ENCODE peak calls at places on chromosomes 3 and 15, in seven cellular contexts. P is sigmoid colon, E is breast epithelium, X is vagina, H is transverse colon, M is esophagus muscularis mucosa, U is stomach. T is an unnamed sample.
A peak's percentile ranks its signal among the peaks of the same experiment; 100 is the strongest.

GRCh38 chr3:105907790-105908189 is 39.0 kb upstream of the CBLB start:
- DNase-seq in P (no peak), E (no peak), X (no peak), H (no peak), M (no peak), U (no peak), T (no peak)

GRCh38 chr15:83208357-83208661 is 686 bp upstream of the HDGFL3 start:
- DNase-seq in P (no peak), E (no peak), X (no peak), H (peak; percentile 9), M (no peak), U (no peak), T (no peak)

GRCh38 chr3:129014148-129014547 is 13.0 kb downstream of the EFCC1 start:
- DNase-seq in P (no peak), E (no peak), X (no peak), H (no peak), M (no peak), U (no peak), T (no peak)

GRCh38 chr3:160827516-160827915 is 71.5 kb downstream of the PPM1L start:
- DNase-seq in P (no peak), E (no peak), X (no peak), H (no peak), M (no peak), U (no peak), T (no peak)

GRCh38 chr3:38369186-38369585 is 22.6 kb downstream of the XYLB start:
- DNase-seq in P (no peak), E (no peak), X (no peak), H (no peak), M (no peak), U (no peak), T (no peak)

GRCh38 chr15:58224068-58224467 is 85.9 kb downstream of the AQP9 start:
- DNase-seq in P (no peak), E (peak; percentile 62), X (no peak), H (no peak), M (no peak), U (no peak), T (no peak)

GRCh38 chr3:36560685-36561084 is 180.4 kb downstream of the STAC start:
- DNase-seq in P (no peak), E (no peak), X (no peak), H (no peak), M (no peak), U (no peak), T (no peak)

GRCh38 chr15:50051811-50052419 is 67.1 kb downstream of the ATP8B4 start:
- DNase-seq in P (peak; percentile 76), E (peak; percentile 33), X (no peak), H (peak; percentile 43), M (no peak), U (no peak), T (peak; percentile 34)

GRCh38 chr3:112482675-112483074 is 16.6 kb downstream of the BTLA start:
- DNase-seq in P (no peak), E (no peak), X (no peak), H (no peak), M (no peak), U (no peak), T (no peak)

GRCh38 chr15:99677540-99678134 is 55.6 kb downstream of the LYSMD4 start:
- DNase-seq in P (no peak), E (no peak), X (no peak), H (no peak), M (no peak), U (no peak), T (no peak)

GRCh38 chr3:168051579-168052183 is 44.0 kb downstream of the GOLIM4 start:
- DNase-seq in P (no peak), E (no peak), X (no peak), H (no peak), M (no peak), U (no peak), T (no peak)

GRCh38 chr3:53880396-53881345 is 1.3 kb downstream of the ACTR8 start:
- DNase-seq in P (no peak), E (no peak), X (no peak), H (no peak), M (no peak), U (no peak), T (no peak)

GRCh38 chr3:177973241-177973840 is 562.9 kb upstream of the KCNMB2 start:
- DNase-seq in P (no peak), E (no peak), X (no peak), H (no peak), M (no peak), U (no peak), T (no peak)

GRCh38 chr3:4588410-4588809 is 95.3 kb downstream of the ITPR1 start:
- DNase-seq in P (peak; percentile 72), E (no peak), X (no peak), H (no peak), M (no peak), U (no peak), T (no peak)

GRCh38 chr3:52373676-52374075 is 57.6 kb downstream of the DNAH1 start:
- DNase-seq in P (no peak), E (no peak), X (no peak), H (no peak), M (no peak), U (no peak), T (no peak)

GRCh38 chr3:49029563-49029884 is 326 bp upstream of the IMPDH2 start:
- DNase-seq in P (no peak), E (no peak), X (no peak), H (no peak), M (no peak), U (no peak), T (no peak)
- TF ChIP-seq POLR2AphosphoS5 in P (no peak), E (no peak), X (no peak), H (no peak), M (no peak), U (no peak), T (no peak)

GRCh38 chr3:7432610-7433009 is 571.7 kb downstream of the GRM7 start:
- DNase-seq in P (no peak), E (no peak), X (no peak), H (no peak), M (no peak), U (no peak), T (no peak)

GRCh38 chr3:7436542-7436941 is 575.6 kb downstream of the GRM7 start:
- DNase-seq in P (no peak), E (no peak), X (no peak), H (no peak), M (no peak), U (no peak), T (no peak)

DNA sequence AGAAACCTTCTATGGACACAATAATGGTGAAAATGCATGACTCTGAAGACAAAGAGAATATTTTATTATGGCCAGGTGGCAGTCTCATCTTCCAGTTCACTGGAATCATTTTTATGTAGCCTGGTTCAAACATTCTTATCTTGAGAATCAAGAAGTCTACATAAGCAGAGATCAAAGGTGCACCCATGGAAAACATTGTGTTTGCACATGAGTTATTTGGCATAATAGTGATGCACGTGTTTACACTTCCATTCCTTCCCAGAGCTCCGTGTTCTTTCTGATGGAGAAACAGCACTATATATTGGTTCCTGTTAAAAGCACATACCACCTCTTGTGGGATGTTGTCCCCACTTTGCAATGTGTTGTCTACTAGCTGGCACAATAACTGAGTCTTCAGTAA is 572.2 kb downstream of the GRM7 start:
- DNase-seq in P (no peak), E (no peak), X (no peak), H (no peak), M (no peak), U (no peak), T (no peak)
- H3K9me3 ChIP-seq in P (peaks cover 5% of the 10 kb centered on the region), E (peaks cover 13% of the 10 kb centered on the region), X (no peaks in the 10 kb centered on the region), H (peaks cover 4% of the 10 kb centered on the region), M (peaks cover 13% of the 10 kb centered on the region), U (peaks cover 22% of the 10 kb centered on the region), T (no peaks in the 10 kb centered on the region)

GRCh38 chr3:131551761-131552160 is 49.0 kb upstream of the MRPL3 start:
- DNase-seq in P (no peak), E (peak; percentile 39), X (no peak), H (no peak), M (no peak), U (no peak), T (no peak)
- H3K36me3 ChIP-seq in P (no peaks in the 10 kb centered on the region), E (no peaks in the 10 kb centered on the region), X (no peaks in the 10 kb centered on the region), H (no peaks in the 10 kb centered on the region), M (no peaks in the 10 kb centered on the region), U (no peaks in the 10 kb centered on the region), T (no peaks in the 10 kb centered on the region)

DNA sequence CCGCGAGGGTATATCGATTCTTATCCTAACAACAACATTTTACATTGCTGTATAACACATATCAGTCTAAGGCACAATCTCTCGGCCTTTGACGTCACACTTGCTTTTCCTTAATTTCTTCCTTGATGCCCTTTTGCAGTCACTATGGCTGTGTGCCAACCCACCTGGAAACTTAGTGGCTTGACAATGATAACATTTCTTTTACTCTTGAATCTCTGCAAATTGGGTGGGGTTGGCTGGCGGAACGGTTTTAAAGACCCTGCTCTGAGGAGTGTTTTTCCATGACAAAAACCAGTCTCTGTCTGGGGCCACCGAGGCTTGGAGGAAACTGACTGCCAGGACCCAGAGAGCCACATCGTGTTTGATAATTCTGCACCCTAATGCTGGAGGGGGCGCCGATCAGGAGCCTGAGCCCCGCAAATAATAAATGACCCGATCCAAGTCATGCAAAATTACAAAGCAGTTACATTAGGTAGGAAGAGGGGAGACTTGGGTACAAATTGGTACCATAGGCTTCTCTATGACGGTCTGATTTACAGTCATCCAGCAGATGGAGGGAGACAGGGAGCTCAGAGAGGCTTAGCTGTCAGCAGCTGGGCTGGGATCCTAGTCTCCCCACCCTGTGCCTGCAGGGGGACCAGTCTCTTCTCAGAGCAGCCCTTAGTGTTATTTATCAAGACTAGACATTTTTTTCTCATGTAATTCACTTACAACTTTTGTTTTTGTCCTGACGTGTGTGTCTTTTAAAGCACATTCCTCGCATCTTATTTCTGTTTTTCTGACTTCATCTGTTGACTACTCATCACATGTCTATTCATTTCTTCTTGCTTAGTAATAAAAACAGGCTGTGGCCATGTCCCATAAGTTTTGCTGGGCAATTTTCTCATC is 115.8 kb downstream of the KLF13 start:
- DNase-seq in P (no peak), E (no peak), X (no peak), H (no peak), M (no peak), U (peak; percentile 42), T (no peak)
- TF ChIP-seq POLR2AphosphoS5 in P (peak; percentile 23), E (no peak), X (peak; percentile 90), H (peak; percentile 38), M (peak; percentile 37), U (no peak), T (no peak)

DNA sequence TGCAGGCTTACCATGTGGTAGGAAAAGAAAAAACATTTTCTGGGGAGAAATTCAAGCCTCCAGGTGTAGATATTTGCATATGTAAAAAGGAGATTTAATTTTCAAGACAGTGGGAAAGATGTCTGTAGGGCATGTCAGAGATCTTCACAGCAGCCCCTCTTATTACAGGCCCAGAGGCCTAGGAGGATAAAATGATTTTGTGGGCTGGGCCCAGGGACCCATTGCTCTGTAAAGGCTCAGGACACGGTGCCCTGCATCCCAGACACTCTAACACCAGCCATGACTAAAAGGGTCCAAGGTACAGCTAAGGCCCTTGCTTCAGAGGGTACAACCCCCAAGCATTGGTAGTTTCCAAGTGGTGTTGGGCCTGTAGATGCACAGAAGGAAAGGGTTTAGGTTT is 680.1 kb downstream of the IGSF11 start:
- DNase-seq in P (no peak), E (no peak), X (no peak), H (no peak), M (no peak), U (no peak), T (no peak)
- H3K9me3 ChIP-seq in P (peaks cover 3% of the 10 kb centered on the region), E (peaks cover 44% of the 10 kb centered on the region), X (peaks cover 9% of the 10 kb centered on the region), H (peaks cover 25% of the 10 kb centered on the region), M (no peaks in the 10 kb centered on the region), U (peaks cover 51% of the 10 kb centered on the region), T (no peaks in the 10 kb centered on the region)

GRCh38 chr15:67198157-67198754 is 56.2 kb downstream of the AAGAB start:
- DNase-seq in P (no peak), E (no peak), X (no peak), H (no peak), M (no peak), U (no peak), T (no peak)
- H3K36me3 ChIP-seq in P (peaks cover 17% of the 10 kb centered on the region), E (no peaks in the 10 kb centered on the region), X (no peaks in the 10 kb centered on the region), H (no peaks in the 10 kb centered on the region), M (peaks cover 8% of the 10 kb centered on the region), U (no peaks in the 10 kb centered on the region), T (peaks cover 3% of the 10 kb centered on the region)